ENCODE peak calls at places on chromosomes 4 and X, in seven cellular contexts. B is PC-3, T is A549, Z is aorta, N is Panc1, P is right cardiac atrium, E is upper lobe of left lung. R is an unnamed sample.

GRCh38 chrX:113001836-113002235 is 161.2 kb upstream of the AMOT start:
- DNase-seq in P (no peak), Z (no peak), E (no peak), N (no peak), T (peak; percentile 6), B (peak; percentile 5), R (no peak)

GRCh38 chr4:5037553-5038551 is 13.4 kb upstream of the STK32B start:
- DNase-seq in P (no peak), B (peak; percentile 94), Z (no peak), T (peak; percentile 85), N (peak; percentile 90), E (peak; percentile 44), R (peak; percentile 94)

GRCh38 chrX:95318882-95319281 is 1365.8 kb upstream of the DIAPH2 start:
- DNase-seq in B (peak; percentile 14), Z (no peak), N (no peak), E (no peak), P (no peak), T (peak; percentile 9), R (no peak)

GRCh38 chrX:69069086-69069445 is 96.2 kb downstream of the PJA1 start:
- DNase-seq in P (no peak), N (no peak), E (peak; percentile 19), B (no peak), Z (peak; percentile 32), T (no peak), R (no peak)

GRCh38 chr4:118910221-118910620 is 21.6 kb downstream of the SYNPO2 start:
- DNase-seq in Z (no peak), N (no peak), B (no peak), E (no peak), P (no peak), T (no peak), R (no peak)

GRCh38 chr4:82469776-82470345 is 39.5 kb downstream of the ENOPH1 start:
- DNase-seq in Z (no peak), P (no peak), N (no peak), B (no peak), E (no peak), T (no peak), R (peak; percentile 3)

GRCh38 chr4:114562176-114562904 is 36.3 kb upstream of the UGT8 start:
- DNase-seq in B (no peak), P (no peak), E (no peak), Z (no peak), N (no peak), T (no peak), R (no peak)

GRCh38 chr4:112865443-112865842 is 184.0 kb upstream of the ANK2 start:
- DNase-seq in T (no peak), E (no peak), B (no peak), P (no peak), Z (no peak), N (no peak), R (no peak)

GRCh38 chr4:17859793-17860406 is 49.1 kb downstream of the NCAPG start:
- DNase-seq in T (no peak), B (no peak), Z (no peak), E (no peak), N (no peak), P (no peak), R (no peak)

GRCh38 chrX:16601885-16602284 is 48.1 kb upstream of the S100G start:
- DNase-seq in E (no peak), N (no peak), B (no peak), Z (no peak), T (no peak), P (no peak), R (no peak)

GRCh38 chr4:71389149-71389840 is 50.5 kb downstream of the SLC4A4 start:
- DNase-seq in N (no peak), B (peak; percentile 70), T (peak; percentile 40), P (peak; percentile 70), E (no peak), Z (no peak), R (peak; percentile 46)

GRCh38 chr4:71396382-71396781 is 57.6 kb downstream of the SLC4A4 start:
- DNase-seq in Z (no peak), P (no peak), T (no peak), E (no peak), B (peak; percentile 58), N (no peak), R (peak; percentile 39)

GRCh38 chr4:71392109-71392508 is 53.3 kb downstream of the SLC4A4 start:
- DNase-seq in T (no peak), N (no peak), Z (no peak), B (no peak), E (no peak), P (no peak), R (no peak)
- H3K27ac ChIP-seq in T (no peak overlapping the region), N (no peak overlapping the region), Z (no peak overlapping the region), B (no peak overlapping the region), E (no peak overlapping the region), P (no peak overlapping the region), R (no peak overlapping the region)

DNA sequence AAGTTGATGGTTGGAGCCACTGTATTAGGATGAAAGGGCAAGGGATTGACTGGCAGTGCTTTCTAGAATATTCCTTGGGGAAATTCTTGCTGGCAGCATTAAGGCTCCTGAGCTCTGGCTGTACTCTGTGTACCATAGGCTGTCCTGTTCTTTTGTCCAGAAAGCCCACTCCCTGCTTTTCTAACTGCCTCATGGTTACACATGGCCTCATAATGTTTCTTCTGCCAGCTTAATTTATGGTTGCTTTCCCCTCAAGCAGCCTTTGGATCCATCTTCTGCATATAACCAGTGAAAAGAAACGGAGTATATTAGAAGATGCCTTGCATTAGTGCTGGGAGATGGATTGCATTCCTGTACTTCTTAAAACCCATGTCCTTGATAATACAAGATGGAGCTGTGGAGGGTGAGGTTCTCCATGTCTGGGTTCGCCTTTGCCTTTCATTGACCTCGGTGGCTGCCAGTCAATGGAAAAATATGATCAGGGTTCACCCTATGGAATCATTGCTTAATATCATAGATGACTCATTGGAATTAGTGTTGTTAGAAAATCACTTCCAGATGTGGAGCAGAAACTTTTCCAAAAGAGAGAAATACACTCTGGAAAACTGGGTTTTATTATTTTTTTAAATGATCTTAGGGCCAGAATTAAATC is 24.7 kb downstream of the DOCK11 start:
- DNase-seq in E (no peak), P (no peak), B (peak; percentile 5), Z (no peak), T (no peak), N (no peak), R (peak; percentile 38)
- H3K27ac ChIP-seq in E (no peak overlapping the region), P (peak overlapping the region; percentile 27), B (no peak overlapping the region), Z (peak overlapping the region; percentile 80), T (peak overlapping the region; percentile 72), N (no peak overlapping the region), R (peak overlapping the region; percentile 84)

GRCh38 chr4:8050180-8050554 is 108.4 kb downstream of the ABLIM2 start:
- DNase-seq in N (no peak), Z (no peak), P (peak; percentile 32), B (no peak), E (no peak), T (no peak), R (no peak)

GRCh38 chr4:8052160-8052691 is 106.4 kb downstream of the ABLIM2 start:
- DNase-seq in Z (no peak), T (no peak), E (no peak), P (peak; percentile 29), N (no peak), B (no peak), R (no peak)

GRCh38 chr4:8048856-8049686 is 109.4 kb upstream of the AFAP1 start:
- DNase-seq in Z (no peak), N (no peak), E (no peak), B (no peak), P (no peak), T (no peak), R (no peak)

GRCh38 chr4:8051644-8052043 is 107.0 kb downstream of the ABLIM2 start:
- DNase-seq in B (no peak), T (no peak), N (no peak), P (no peak), E (no peak), Z (no peak), R (no peak)

GRCh38 chr4:8050555-8051206 is 107.9 kb downstream of the ABLIM2 start:
- DNase-seq in T (no peak), P (peak; percentile 91), B (no peak), N (no peak), E (peak; percentile 69), Z (peak; percentile 90), R (no peak)
- H3K27ac ChIP-seq in T (no peak overlapping the region), P (peak overlapping the region; percentile 65), B (no peak overlapping the region), N (no peak overlapping the region), E (no peak overlapping the region), Z (no peak overlapping the region), R (no peak overlapping the region)

GRCh38 chr4:6891436-6892170 is 18.0 kb upstream of the TBC1D14 start:
- DNase-seq in T (peak; percentile 24), P (no peak), Z (no peak), N (no peak), E (no peak), B (no peak), R (no peak)

GRCh38 chr4:6892190-6892908 is 17.3 kb upstream of the TBC1D14 start:
- DNase-seq in P (peak; percentile 68), E (peak; percentile 73), B (peak; percentile 39), T (peak; percentile 86), N (no peak), Z (no peak), R (no peak)

GRCh38 chr4:6893449-6894085 is 16.1 kb upstream of the TBC1D14 start:
- DNase-seq in B (no peak), E (no peak), N (no peak), P (no peak), Z (no peak), T (peak; percentile 88), R (peak; percentile 55)

GRCh38 chr4:6894086-6894478 is 15.5 kb upstream of the TBC1D14 start:
- DNase-seq in N (no peak), B (no peak), Z (no peak), T (no peak), E (no peak), P (no peak), R (no peak)

DNA sequence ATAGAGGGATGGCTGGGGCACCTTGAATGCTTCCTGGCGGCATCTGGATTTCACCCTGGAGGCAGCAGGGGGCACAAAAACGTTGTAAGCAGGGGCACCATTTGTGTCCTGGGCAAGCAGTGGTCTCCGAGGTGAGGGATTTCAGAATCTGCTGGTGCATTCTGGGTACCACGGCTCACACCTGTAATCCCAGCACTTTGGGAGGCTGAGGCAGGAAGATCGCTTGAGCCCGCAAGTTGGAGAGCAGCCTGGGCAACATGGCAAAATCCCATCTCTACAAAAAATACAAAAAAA is 16.8 kb upstream of the TBC1D14 start:
- DNase-seq in E (no peak), P (no peak), B (no peak), N (no peak), T (no peak), Z (no peak), R (no peak)
- H3K27ac ChIP-seq in E (peak overlapping the region; percentile 82), P (no peak overlapping the region), B (no peak overlapping the region), N (no peak overlapping the region), T (peak overlapping the region; percentile 95), Z (no peak overlapping the region), R (peak overlapping the region; percentile 96)

GRCh38 chr4:153345011-153345981 is 808 bp downstream of the MND1 start:
- DNase-seq in N (no peak), P (peak; percentile 59), E (peak; percentile 43), Z (peak; percentile 77), B (peak; percentile 50), T (peak; percentile 57), R (no peak)

GRCh38 chr4:153344131-153345010 is at the start of gene MND1:
- DNase-seq in T (peak; percentile 80), E (peak; percentile 84), Z (peak; percentile 97), N (no peak), B (peak; percentile 81), P (peak; percentile 94), R (no peak)

GRCh38 chr4:153346563-153346962 is 2.1 kb downstream of the MND1 start:
- DNase-seq in N (no peak), Z (no peak), B (no peak), P (no peak), T (no peak), E (no peak), R (no peak)

GRCh38 chr4:153347117-153347516 is 2.6 kb downstream of the MND1 start:
- DNase-seq in B (no peak), Z (no peak), T (no peak), N (no peak), P (no peak), E (no peak), R (no peak)

GRCh38 chr4:153346031-153346430 is 1.5 kb downstream of the MND1 start:
- DNase-seq in E (no peak), Z (no peak), N (no peak), P (no peak), B (no peak), T (no peak), R (no peak)
- H3K27ac ChIP-seq in E (no peak overlapping the region), Z (no peak overlapping the region), N (peak overlapping the region; percentile 89), P (no peak overlapping the region), B (no peak overlapping the region), T (peak overlapping the region; percentile 94), R (no peak overlapping the region)

R was measured in AG04450.